ENCODE peak calls at places on chromosomes 2 and 18, in four cellular contexts. One of them, this sample, is unnamed.
A peak's percentile ranks its signal among the peaks of the same experiment; 100 is the strongest.

GRCh38 chr18:5524660-5525059 is 19.1 kb downstream of the EPB41L3 start:
- DNase-seq in mesenchymal stem cell: no peak
- DNase-seq in Peyer's patch: no peak
- DNase-seq in cardiac muscle cell: no peak
- DNase-seq in this sample: no peak

GRCh38 chr2:71466301-71467179 is 13.2 kb downstream of the DYSF start:
- DNase-seq in cardiac muscle cell: peak; percentile 91
- DNase-seq in Peyer's patch: no peak
- DNase-seq in mesenchymal stem cell: peak; percentile 46
- DNase-seq in this sample: peak; percentile 92

GRCh38 chr2:86274265-86274917 is 63.0 kb downstream of the REEP1 start:
- DNase-seq in Peyer's patch: no peak
- DNase-seq in cardiac muscle cell: no peak
- DNase-seq in mesenchymal stem cell: peak; percentile 60
- DNase-seq in this sample: no peak

GRCh38 chr2:16390561-16390960 is 275.1 kb downstream of the CYRIA start:
- DNase-seq in mesenchymal stem cell: no peak
- DNase-seq in cardiac muscle cell: no peak
- DNase-seq in Peyer's patch: no peak
- DNase-seq in this sample: no peak

GRCh38 chr2:86157009-86157556 is 38.2 kb downstream of the IMMT start:
- DNase-seq in cardiac muscle cell: no peak
- DNase-seq in Peyer's patch: no peak
- DNase-seq in mesenchymal stem cell: no peak
- DNase-seq in this sample: no peak

GRCh38 chr2:174868916-174869315 is 104.6 kb upstream of the CHRNA1 start:
- DNase-seq in mesenchymal stem cell: no peak
- DNase-seq in Peyer's patch: no peak
- DNase-seq in cardiac muscle cell: no peak
- DNase-seq in this sample: no peak

GRCh38 chr2:105176429-105176828 is 65.1 kb upstream of the GPR45 start:
- DNase-seq in mesenchymal stem cell: no peak
- DNase-seq in Peyer's patch: no peak
- DNase-seq in cardiac muscle cell: no peak
- DNase-seq in this sample: no peak

GRCh38 chr18:36697905-36698304 is 130.9 kb downstream of the TPGS2 start:
- DNase-seq in mesenchymal stem cell: no peak
- DNase-seq in Peyer's patch: no peak
- DNase-seq in cardiac muscle cell: no peak
- DNase-seq in this sample: no peak

GRCh38 chr18:10660485-10660884 is 134.7 kb downstream of the NAPG start:
- DNase-seq in Peyer's patch: no peak
- DNase-seq in cardiac muscle cell: no peak
- DNase-seq in mesenchymal stem cell: no peak
- DNase-seq in this sample: peak; percentile 79

GRCh38 chr18:10410472-10411300 is 43.7 kb upstream of the APCDD1 start:
- DNase-seq in Peyer's patch: no peak
- DNase-seq in cardiac muscle cell: no peak
- DNase-seq in mesenchymal stem cell: no peak
- DNase-seq in this sample: no peak

GRCh38 chr2:127415593-127416485 is 2.4 kb upstream of the PROC start:
- DNase-seq in cardiac muscle cell: peak; percentile 84
- DNase-seq in Peyer's patch: peak; percentile 92
- DNase-seq in mesenchymal stem cell: peak; percentile 36
- DNase-seq in this sample: peak; percentile 84

GRCh38 chr2:172228177-172228785 is 125.6 kb upstream of the DLX2 start:
- DNase-seq in cardiac muscle cell: no peak
- DNase-seq in mesenchymal stem cell: no peak
- DNase-seq in Peyer's patch: no peak
- DNase-seq in this sample: no peak

GRCh38 chr18:74949611-74950010 is 259.3 kb downstream of the PTGR3 start:
- DNase-seq in cardiac muscle cell: peak; percentile 28
- DNase-seq in mesenchymal stem cell: no peak
- DNase-seq in Peyer's patch: no peak
- DNase-seq in this sample: no peak

GRCh38 chr2:1594281-1595171 is 149.8 kb downstream of the PXDN start:
- DNase-seq in cardiac muscle cell: no peak
- DNase-seq in mesenchymal stem cell: no peak
- DNase-seq in Peyer's patch: no peak
- DNase-seq in this sample: peak; percentile 37

GRCh38 chr2:1593371-1594205 is 150.7 kb downstream of the PXDN start:
- DNase-seq in mesenchymal stem cell: peak; percentile 95
- DNase-seq in cardiac muscle cell: peak; percentile 61
- DNase-seq in Peyer's patch: no peak
- DNase-seq in this sample: peak; percentile 95

GRCh38 chr2:1591461-1591770 is 152.9 kb downstream of the PXDN start:
- DNase-seq in mesenchymal stem cell: no peak
- DNase-seq in Peyer's patch: no peak
- DNase-seq in cardiac muscle cell: no peak
- DNase-seq in this sample: peak; percentile 52

GRCh38 chr2:1590611-1591460 is 153.5 kb downstream of the PXDN start:
- DNase-seq in Peyer's patch: no peak
- DNase-seq in mesenchymal stem cell: no peak
- DNase-seq in cardiac muscle cell: no peak
- DNase-seq in this sample: peak; percentile 67

GRCh38 chr2:1591978-1592907 is 152.1 kb downstream of the PXDN start:
- DNase-seq in mesenchymal stem cell: peak; percentile 79
- DNase-seq in Peyer's patch: peak; percentile 62
- DNase-seq in cardiac muscle cell: peak; percentile 80
- DNase-seq in this sample: peak; percentile 95
- H3K27ac ChIP-seq in mesenchymal stem cell: peak overlapping the region; percentile 31
- H3K27ac ChIP-seq in Peyer's patch: no peak overlapping the region
- H3K27ac ChIP-seq in cardiac muscle cell: no peak overlapping the region
- H3K27ac ChIP-seq in this sample: peak overlapping the region; percentile 53

DNA sequence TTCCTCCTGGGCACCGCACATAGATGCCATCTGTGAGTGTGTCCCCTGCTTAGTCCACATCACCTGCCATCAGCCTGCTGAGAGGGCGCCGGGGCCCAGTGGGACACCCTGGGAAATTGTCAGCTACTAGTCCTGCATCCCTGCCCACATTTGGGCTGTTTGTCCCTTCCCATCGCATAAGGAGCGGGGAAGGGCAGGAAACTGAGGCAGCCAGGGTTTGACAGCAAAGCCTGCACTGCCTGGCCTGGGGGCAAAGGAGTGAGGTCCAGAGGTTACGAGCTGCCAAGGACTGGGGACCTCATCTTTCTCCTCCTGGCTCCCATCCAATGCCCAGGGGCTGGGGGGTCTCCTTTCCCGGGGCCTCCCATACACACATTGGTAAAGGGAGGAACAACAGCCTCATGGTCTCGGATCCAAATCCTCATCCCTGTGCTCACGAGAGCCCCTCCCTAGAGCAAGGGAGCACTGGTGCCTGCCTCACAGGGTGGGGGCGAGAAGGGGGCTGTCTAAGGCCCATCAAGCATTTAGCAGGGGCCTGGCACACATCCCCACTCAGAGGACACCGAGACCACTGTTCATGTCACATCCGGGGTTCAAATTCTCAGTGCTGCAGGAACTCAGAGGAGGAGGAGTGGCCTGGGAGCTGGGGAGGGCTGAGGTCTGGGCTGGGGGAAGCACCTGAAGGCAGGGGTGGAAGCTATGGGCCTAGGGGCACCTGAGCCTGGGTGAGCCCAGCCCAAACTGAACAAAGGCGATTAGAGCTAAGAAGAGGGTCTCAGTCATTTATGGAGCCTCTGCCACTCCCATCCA is 113.8 kb downstream of the SMAD7 start:
- DNase-seq in mesenchymal stem cell: no peak
- DNase-seq in cardiac muscle cell: no peak
- DNase-seq in Peyer's patch: no peak
- DNase-seq in this sample: peak; percentile 18
- H3K4me1 ChIP-seq in mesenchymal stem cell: peaks cover 75% of the 10 kb centered on the region
- H3K4me1 ChIP-seq in cardiac muscle cell: peaks cover 51% of the 10 kb centered on the region
- H3K4me1 ChIP-seq in Peyer's patch: peaks cover 19% of the 10 kb centered on the region
- H3K4me1 ChIP-seq in this sample: peaks cover 72% of the 10 kb centered on the region

DNA sequence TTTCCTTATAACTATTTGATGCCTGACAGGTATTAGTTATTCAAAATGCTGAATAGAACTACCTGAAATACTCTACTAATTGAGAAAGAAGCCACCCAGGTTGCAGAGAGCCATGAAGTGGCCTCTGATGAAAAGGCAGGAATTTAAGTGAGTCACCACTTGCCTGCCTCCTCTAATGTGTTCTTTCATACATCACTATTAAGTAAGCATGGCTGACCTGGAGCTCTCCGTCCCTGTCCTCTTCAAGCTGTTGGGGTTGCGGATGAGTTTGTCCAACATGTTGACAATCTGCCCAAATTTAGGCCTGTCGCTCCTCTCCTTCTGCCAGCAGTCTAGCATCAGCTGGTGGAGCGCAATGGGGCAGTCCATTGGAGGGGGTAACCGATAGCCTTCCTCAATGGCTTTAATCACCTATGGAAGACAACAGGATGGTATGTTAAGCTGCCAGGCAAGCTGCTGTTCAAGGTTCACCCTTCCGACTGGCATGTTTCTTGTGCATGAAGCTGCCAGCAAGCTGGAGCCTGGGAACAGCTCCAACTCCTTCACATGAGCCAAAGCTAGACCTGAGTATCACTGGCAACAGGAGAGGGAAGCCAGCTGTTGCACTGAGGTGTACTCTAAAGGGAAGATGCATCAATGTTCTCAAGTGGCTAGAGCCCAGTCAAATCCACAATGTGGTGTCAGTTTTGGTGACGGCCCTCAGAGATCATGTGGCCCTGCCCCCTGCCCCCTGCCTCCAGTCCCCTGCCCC is 142.2 kb downstream of the EPHA4 start:
- DNase-seq in cardiac muscle cell: no peak
- DNase-seq in mesenchymal stem cell: peak; percentile 17
- DNase-seq in Peyer's patch: no peak
- DNase-seq in this sample: no peak
- H3K36me3 ChIP-seq in cardiac muscle cell: peaks cover 49% of the 10 kb centered on the region
- H3K36me3 ChIP-seq in mesenchymal stem cell: peaks cover 85% of the 10 kb centered on the region
- H3K36me3 ChIP-seq in Peyer's patch: no peaks in the 10 kb centered on the region
- H3K36me3 ChIP-seq in this sample: no peaks in the 10 kb centered on the region

GRCh38 chr2:57180678-57181077 is 865.9 kb upstream of the VRK2 start:
- DNase-seq in Peyer's patch: no peak
- DNase-seq in cardiac muscle cell: no peak
- DNase-seq in mesenchymal stem cell: no peak
- DNase-seq in this sample: no peak
- H3K27ac ChIP-seq in Peyer's patch: no peak overlapping the region
- H3K27ac ChIP-seq in cardiac muscle cell: no peak overlapping the region
- H3K27ac ChIP-seq in mesenchymal stem cell: no peak overlapping the region
- H3K27ac ChIP-seq in this sample: no peak overlapping the region

GRCh38 chr2:170819941-170820646 is 3.4 kb downstream of the GAD1 start:
- DNase-seq in mesenchymal stem cell: no peak
- DNase-seq in cardiac muscle cell: no peak
- DNase-seq in Peyer's patch: no peak
- DNase-seq in this sample: peak; percentile 76

GRCh38 chr2:170821631-170822291 is 5.1 kb downstream of the GAD1 start:
- DNase-seq in Peyer's patch: no peak
- DNase-seq in mesenchymal stem cell: no peak
- DNase-seq in cardiac muscle cell: no peak
- DNase-seq in this sample: peak; percentile 85

GRCh38 chr2:170822885-170823799 is 6.5 kb downstream of the GAD1 start:
- DNase-seq in mesenchymal stem cell: no peak
- DNase-seq in Peyer's patch: no peak
- DNase-seq in cardiac muscle cell: no peak
- DNase-seq in this sample: peak; percentile 85

GRCh38 chr2:170822292-170822884 is 5.7 kb downstream of the GAD1 start:
- DNase-seq in Peyer's patch: no peak
- DNase-seq in mesenchymal stem cell: no peak
- DNase-seq in cardiac muscle cell: no peak
- DNase-seq in this sample: peak; percentile 78

GRCh38 chr2:170820647-170821630 is 4.3 kb downstream of the GAD1 start:
- DNase-seq in Peyer's patch: no peak
- DNase-seq in cardiac muscle cell: no peak
- DNase-seq in mesenchymal stem cell: no peak
- DNase-seq in this sample: peak; percentile 90
- H3K4me1 ChIP-seq in Peyer's patch: peaks cover 34% of the 10 kb centered on the region
- H3K4me1 ChIP-seq in cardiac muscle cell: peaks cover 6% of the 10 kb centered on the region
- H3K4me1 ChIP-seq in mesenchymal stem cell: peaks cover 41% of the 10 kb centered on the region
- H3K4me1 ChIP-seq in this sample: no peaks in the 10 kb centered on the region

GRCh38 chr2:69634197-69634821 is 9.2 kb downstream of the AAK1 start:
- DNase-seq in Peyer's patch: no peak
- DNase-seq in cardiac muscle cell: no peak
- DNase-seq in mesenchymal stem cell: no peak
- DNase-seq in this sample: no peak
- H3K36me3 ChIP-seq in Peyer's patch: no peaks in the 10 kb centered on the region
- H3K36me3 ChIP-seq in cardiac muscle cell: no peaks in the 10 kb centered on the region
- H3K36me3 ChIP-seq in mesenchymal stem cell: peaks cover 33% of the 10 kb centered on the region
- H3K36me3 ChIP-seq in this sample: peaks cover 11% of the 10 kb centered on the region

GRCh38 chr2:73283545-73284295 is 558 bp downstream of the FBXO41 start:
- DNase-seq in cardiac muscle cell: no peak
- DNase-seq in mesenchymal stem cell: no peak
- DNase-seq in Peyer's patch: peak; percentile 45
- DNase-seq in this sample: peak; percentile 80
- H3K27ac ChIP-seq in cardiac muscle cell: no peak overlapping the region
- H3K27ac ChIP-seq in mesenchymal stem cell: no peak overlapping the region
- H3K27ac ChIP-seq in Peyer's patch: no peak overlapping the region
- H3K27ac ChIP-seq in this sample: no peak overlapping the region

GRCh38 chr2:181128199-181128598 is 147.8 kb downstream of the UBE2E3 start:
- DNase-seq in cardiac muscle cell: no peak
- DNase-seq in mesenchymal stem cell: no peak
- DNase-seq in Peyer's patch: no peak
- DNase-seq in this sample: no peak

GRCh38 chr2:181130686-181131085 is 150.3 kb downstream of the UBE2E3 start:
- DNase-seq in mesenchymal stem cell: no peak
- DNase-seq in cardiac muscle cell: no peak
- DNase-seq in Peyer's patch: no peak
- DNase-seq in this sample: no peak

GRCh38 chr2:181131584-181131983 is 151.2 kb downstream of the UBE2E3 start:
- DNase-seq in cardiac muscle cell: no peak
- DNase-seq in Peyer's patch: no peak
- DNase-seq in mesenchymal stem cell: no peak
- DNase-seq in this sample: no peak

GRCh38 chr2:181126311-181126710 is 145.9 kb downstream of the UBE2E3 start:
- DNase-seq in mesenchymal stem cell: no peak
- DNase-seq in Peyer's patch: no peak
- DNase-seq in cardiac muscle cell: no peak
- DNase-seq in this sample: no peak

DNA sequence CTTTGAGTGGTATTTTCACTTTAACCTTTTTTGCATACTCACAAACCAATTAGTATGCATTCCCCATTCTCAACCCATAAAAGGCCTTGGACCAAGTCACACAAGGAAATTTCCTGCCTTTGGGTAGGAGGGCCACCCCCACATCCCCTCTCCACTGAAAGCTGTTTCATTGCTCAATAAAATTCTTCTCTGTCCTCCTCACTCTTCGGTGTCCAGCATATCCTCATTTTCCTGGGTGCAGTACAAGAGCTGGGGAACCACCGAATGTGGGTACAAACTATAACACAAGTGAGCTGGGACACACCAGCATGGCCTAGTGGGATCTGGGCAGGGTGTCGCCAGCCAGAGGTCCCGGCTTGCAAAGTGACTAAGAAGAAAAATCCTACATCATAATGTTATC is 149.2 kb downstream of the UBE2E3 start:
- DNase-seq in mesenchymal stem cell: no peak
- DNase-seq in cardiac muscle cell: no peak
- DNase-seq in Peyer's patch: no peak
- DNase-seq in this sample: no peak
- H3K4me1 ChIP-seq in mesenchymal stem cell: no peaks in the 10 kb centered on the region
- H3K4me1 ChIP-seq in cardiac muscle cell: no peaks in the 10 kb centered on the region
- H3K4me1 ChIP-seq in Peyer's patch: no peaks in the 10 kb centered on the region
- H3K4me1 ChIP-seq in this sample: no peaks in the 10 kb centered on the region